ENCODE peak calls at places on chromosomes 4 and X, in ten cellular contexts. One of them, this sample, is unnamed.

GRCh38 chr4:119632216-119632615 is 3.6 kb upstream of the PDE5A start:
- DNase-seq in lower lobe of right lung: no peak
- DNase-seq in hepatocyte: no peak
- DNase-seq in breast epithelium: no peak
- DNase-seq in suprapubic skin: no peak
- DNase-seq in GM23338: no peak
- DNase-seq in Panc1: no peak
- DNase-seq in HL-60: no peak
- DNase-seq in tibial nerve: no peak
- DNase-seq in HFF-Myc: no peak
- DNase-seq in this sample: no peak

GRCh38 chrX:119468186-119468929 is at the start of gene SLC25A5:
- DNase-seq in Panc1: no peak
- DNase-seq in tibial nerve: peak; percentile 45
- DNase-seq in GM23338: peak; percentile 84
- DNase-seq in suprapubic skin: peak; percentile 85
- DNase-seq in HL-60: peak; percentile 57
- DNase-seq in breast epithelium: peak; percentile 72
- DNase-seq in lower lobe of right lung: peak; percentile 90
- DNase-seq in HFF-Myc: no peak
- DNase-seq in hepatocyte: peak; percentile 92
- DNase-seq in this sample: peak; percentile 93

GRCh38 chr4:101171747-101172146 is 175.6 kb downstream of the PPP3CA start:
- DNase-seq in lower lobe of right lung: no peak
- DNase-seq in HFF-Myc: no peak
- DNase-seq in suprapubic skin: no peak
- DNase-seq in hepatocyte: no peak
- DNase-seq in tibial nerve: no peak
- DNase-seq in breast epithelium: no peak
- DNase-seq in HL-60: no peak
- DNase-seq in Panc1: no peak
- DNase-seq in GM23338: no peak
- DNase-seq in this sample: no peak

GRCh38 chr4:121814756-121815155 is 8.9 kb downstream of the CCNA2 start:
- DNase-seq in lower lobe of right lung: no peak
- DNase-seq in suprapubic skin: no peak
- DNase-seq in breast epithelium: no peak
- DNase-seq in Panc1: no peak
- DNase-seq in tibial nerve: no peak
- DNase-seq in HL-60: no peak
- DNase-seq in GM23338: no peak
- DNase-seq in hepatocyte: no peak
- DNase-seq in HFF-Myc: no peak
- DNase-seq in this sample: no peak

GRCh38 chr4:149443537-149443936 is 372.1 kb downstream of the IQCM start:
- DNase-seq in HFF-Myc: no peak
- DNase-seq in hepatocyte: no peak
- DNase-seq in suprapubic skin: no peak
- DNase-seq in breast epithelium: no peak
- DNase-seq in HL-60: no peak
- DNase-seq in GM23338: no peak
- DNase-seq in Panc1: no peak
- DNase-seq in lower lobe of right lung: no peak
- DNase-seq in tibial nerve: no peak
- DNase-seq in this sample: no peak

GRCh38 chr4:179521937-179522336 is 2079.7 kb upstream of the AGA start:
- DNase-seq in HFF-Myc: no peak
- DNase-seq in hepatocyte: no peak
- DNase-seq in breast epithelium: no peak
- DNase-seq in suprapubic skin: no peak
- DNase-seq in lower lobe of right lung: no peak
- DNase-seq in Panc1: no peak
- DNase-seq in HL-60: no peak
- DNase-seq in tibial nerve: no peak
- DNase-seq in GM23338: no peak
- DNase-seq in this sample: no peak

GRCh38 chr4:145069361-145069760 is 28.6 kb downstream of the ANAPC10 start:
- DNase-seq in lower lobe of right lung: no peak
- DNase-seq in Panc1: no peak
- DNase-seq in tibial nerve: no peak
- DNase-seq in GM23338: no peak
- DNase-seq in hepatocyte: no peak
- DNase-seq in HL-60: no peak
- DNase-seq in suprapubic skin: no peak
- DNase-seq in breast epithelium: no peak
- DNase-seq in HFF-Myc: no peak
- DNase-seq in this sample: no peak

GRCh38 chr4:80097395-80098177 is 24.6 kb upstream of the ANTXR2 start:
- DNase-seq in HFF-Myc: peak; percentile 84
- DNase-seq in GM23338: no peak
- DNase-seq in Panc1: no peak
- DNase-seq in tibial nerve: peak; percentile 42
- DNase-seq in suprapubic skin: peak; percentile 79
- DNase-seq in lower lobe of right lung: no peak
- DNase-seq in hepatocyte: no peak
- DNase-seq in HL-60: no peak
- DNase-seq in breast epithelium: no peak
- DNase-seq in this sample: no peak

GRCh38 chr4:153152453-153153338 is 51.5 kb upstream of the TRIM2 start:
- DNase-seq in Panc1: no peak
- DNase-seq in lower lobe of right lung: peak; percentile 63
- DNase-seq in hepatocyte: peak; percentile 73
- DNase-seq in suprapubic skin: no peak
- DNase-seq in HFF-Myc: no peak
- DNase-seq in tibial nerve: peak; percentile 16
- DNase-seq in breast epithelium: no peak
- DNase-seq in GM23338: peak; percentile 53
- DNase-seq in HL-60: no peak
- DNase-seq in this sample: peak; percentile 49

GRCh38 chrX:21176927-21177571 is 197.2 kb upstream of the CNKSR2 start:
- DNase-seq in tibial nerve: no peak
- DNase-seq in GM23338: no peak
- DNase-seq in HL-60: no peak
- DNase-seq in hepatocyte: peak; percentile 9
- DNase-seq in HFF-Myc: no peak
- DNase-seq in Panc1: no peak
- DNase-seq in breast epithelium: no peak
- DNase-seq in lower lobe of right lung: no peak
- DNase-seq in suprapubic skin: no peak
- DNase-seq in this sample: no peak

GRCh38 chrX:133412246-133412645 is 3.0 kb downstream of the GPC4 start:
- DNase-seq in breast epithelium: no peak
- DNase-seq in HL-60: no peak
- DNase-seq in hepatocyte: no peak
- DNase-seq in GM23338: no peak
- DNase-seq in Panc1: no peak
- DNase-seq in HFF-Myc: no peak
- DNase-seq in lower lobe of right lung: no peak
- DNase-seq in suprapubic skin: no peak
- DNase-seq in tibial nerve: no peak
- DNase-seq in this sample: no peak

GRCh38 chr4:98781641-98782348 is 123.4 kb upstream of the TSPAN5 start:
- DNase-seq in tibial nerve: no peak
- DNase-seq in breast epithelium: no peak
- DNase-seq in GM23338: no peak
- DNase-seq in suprapubic skin: no peak
- DNase-seq in Panc1: no peak
- DNase-seq in HFF-Myc: no peak
- DNase-seq in HL-60: no peak
- DNase-seq in hepatocyte: no peak
- DNase-seq in lower lobe of right lung: no peak
- DNase-seq in this sample: no peak

GRCh38 chr4:98778206-98778605 is 119.8 kb upstream of the TSPAN5 start:
- DNase-seq in lower lobe of right lung: no peak
- DNase-seq in HFF-Myc: no peak
- DNase-seq in Panc1: peak; percentile 58
- DNase-seq in tibial nerve: no peak
- DNase-seq in hepatocyte: peak; percentile 64
- DNase-seq in breast epithelium: no peak
- DNase-seq in GM23338: no peak
- DNase-seq in suprapubic skin: no peak
- DNase-seq in HL-60: no peak
- DNase-seq in this sample: no peak

GRCh38 chr4:98779021-98779420 is 120.6 kb upstream of the TSPAN5 start:
- DNase-seq in Panc1: no peak
- DNase-seq in suprapubic skin: no peak
- DNase-seq in HL-60: no peak
- DNase-seq in lower lobe of right lung: no peak
- DNase-seq in breast epithelium: no peak
- DNase-seq in GM23338: no peak
- DNase-seq in hepatocyte: no peak
- DNase-seq in HFF-Myc: no peak
- DNase-seq in tibial nerve: no peak
- DNase-seq in this sample: no peak

GRCh38 chr4:98780111-98780549 is 121.7 kb upstream of the TSPAN5 start:
- DNase-seq in HL-60: no peak
- DNase-seq in lower lobe of right lung: no peak
- DNase-seq in tibial nerve: no peak
- DNase-seq in Panc1: no peak
- DNase-seq in hepatocyte: peak; percentile 70
- DNase-seq in HFF-Myc: no peak
- DNase-seq in suprapubic skin: no peak
- DNase-seq in breast epithelium: no peak
- DNase-seq in GM23338: no peak
- DNase-seq in this sample: no peak

GRCh38 chr4:98780926-98781325 is 122.5 kb upstream of the TSPAN5 start:
- DNase-seq in HFF-Myc: no peak
- DNase-seq in lower lobe of right lung: no peak
- DNase-seq in hepatocyte: no peak
- DNase-seq in breast epithelium: no peak
- DNase-seq in tibial nerve: no peak
- DNase-seq in HL-60: no peak
- DNase-seq in suprapubic skin: no peak
- DNase-seq in GM23338: no peak
- DNase-seq in Panc1: no peak
- DNase-seq in this sample: no peak
- H3K4me3 ChIP-seq in HFF-Myc: no peak overlapping the region
- H3K4me3 ChIP-seq in lower lobe of right lung: no peak overlapping the region
- H3K4me3 ChIP-seq in hepatocyte: no peak overlapping the region
- H3K4me3 ChIP-seq in breast epithelium: no peak overlapping the region
- H3K4me3 ChIP-seq in tibial nerve: no peak overlapping the region
- H3K4me3 ChIP-seq in HL-60: no peak overlapping the region
- H3K4me3 ChIP-seq in suprapubic skin: no peak overlapping the region
- H3K4me3 ChIP-seq in GM23338: no peak overlapping the region
- H3K4me3 ChIP-seq in Panc1: no peak overlapping the region
- H3K4me3 ChIP-seq in this sample: no peak overlapping the region

DNA sequence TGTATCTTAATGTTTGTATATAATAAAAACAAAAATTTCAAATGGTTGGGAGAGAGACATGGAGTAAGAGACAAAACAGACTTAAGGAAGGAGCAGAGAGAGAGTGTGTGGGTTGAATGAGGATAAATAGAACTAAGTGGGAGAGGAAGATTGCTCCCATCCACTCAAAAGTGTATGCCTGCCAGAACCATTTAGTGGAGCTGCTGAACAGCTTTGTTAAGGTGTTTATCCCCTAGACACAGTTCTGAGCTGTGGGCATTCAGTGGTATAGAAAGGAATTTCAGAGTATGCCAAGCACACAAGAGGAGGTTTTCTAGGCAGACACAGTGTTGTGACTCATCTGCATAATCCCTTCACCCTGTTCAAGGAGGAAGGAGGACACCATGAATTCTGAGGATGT is 508.6 kb upstream of the EPHA5 start:
- DNase-seq in HFF-Myc: no peak
- DNase-seq in Panc1: no peak
- DNase-seq in HL-60: no peak
- DNase-seq in hepatocyte: no peak
- DNase-seq in suprapubic skin: no peak
- DNase-seq in lower lobe of right lung: no peak
- DNase-seq in GM23338: peak; percentile 18
- DNase-seq in breast epithelium: no peak
- DNase-seq in tibial nerve: no peak
- DNase-seq in this sample: no peak
- TF ChIP-seq CTCF in HFF-Myc: no peak
- TF ChIP-seq CTCF in Panc1: no peak
- TF ChIP-seq CTCF in HL-60: no peak
- TF ChIP-seq CTCF in hepatocyte: no peak
- TF ChIP-seq CTCF in suprapubic skin: no peak
- TF ChIP-seq CTCF in lower lobe of right lung: no peak
- TF ChIP-seq CTCF in GM23338: no peak
- TF ChIP-seq CTCF in breast epithelium: no peak
- TF ChIP-seq CTCF in tibial nerve: no peak
- TF ChIP-seq CTCF in this sample: no peak

GRCh38 chrX:74537011-74537390 is 77.4 kb downstream of the RLIM start:
- DNase-seq in tibial nerve: no peak
- DNase-seq in HFF-Myc: no peak
- DNase-seq in GM23338: peak; percentile 31
- DNase-seq in suprapubic skin: no peak
- DNase-seq in HL-60: no peak
- DNase-seq in lower lobe of right lung: no peak
- DNase-seq in breast epithelium: no peak
- DNase-seq in hepatocyte: peak; percentile 44
- DNase-seq in Panc1: no peak
- DNase-seq in this sample: no peak

GRCh38 chrX:74535633-74536141 is 78.7 kb downstream of the RLIM start:
- DNase-seq in suprapubic skin: peak; percentile 76
- DNase-seq in Panc1: no peak
- DNase-seq in HL-60: no peak
- DNase-seq in lower lobe of right lung: peak; percentile 61
- DNase-seq in breast epithelium: peak; percentile 67
- DNase-seq in tibial nerve: peak; percentile 15
- DNase-seq in hepatocyte: peak; percentile 80
- DNase-seq in GM23338: peak; percentile 54
- DNase-seq in HFF-Myc: no peak
- DNase-seq in this sample: peak; percentile 30

GRCh38 chrX:74534569-74535038 is 79.8 kb downstream of the RLIM start:
- DNase-seq in HFF-Myc: no peak
- DNase-seq in breast epithelium: no peak
- DNase-seq in lower lobe of right lung: no peak
- DNase-seq in suprapubic skin: no peak
- DNase-seq in GM23338: no peak
- DNase-seq in Panc1: no peak
- DNase-seq in hepatocyte: no peak
- DNase-seq in tibial nerve: no peak
- DNase-seq in HL-60: no peak
- DNase-seq in this sample: peak; percentile 51

GRCh38 chrX:74536142-74537010 is 78.0 kb downstream of the RLIM start:
- DNase-seq in HFF-Myc: no peak
- DNase-seq in hepatocyte: peak; percentile 81
- DNase-seq in suprapubic skin: peak; percentile 90
- DNase-seq in lower lobe of right lung: peak; percentile 80
- DNase-seq in GM23338: peak; percentile 60
- DNase-seq in breast epithelium: peak; percentile 71
- DNase-seq in tibial nerve: peak; percentile 59
- DNase-seq in Panc1: no peak
- DNase-seq in HL-60: no peak
- DNase-seq in this sample: peak; percentile 54

GRCh38 chrX:74535211-74535621 is 79.2 kb downstream of the RLIM start:
- DNase-seq in Panc1: no peak
- DNase-seq in lower lobe of right lung: no peak
- DNase-seq in HL-60: no peak
- DNase-seq in HFF-Myc: peak; percentile 40
- DNase-seq in breast epithelium: no peak
- DNase-seq in hepatocyte: peak; percentile 62
- DNase-seq in suprapubic skin: no peak
- DNase-seq in tibial nerve: no peak
- DNase-seq in GM23338: peak; percentile 62
- DNase-seq in this sample: peak; percentile 35
- H3K4me3 ChIP-seq in Panc1: peak overlapping the region; percentile 52
- H3K4me3 ChIP-seq in lower lobe of right lung: peak overlapping the region; percentile 59
- H3K4me3 ChIP-seq in HL-60: peak overlapping the region; percentile 41
- H3K4me3 ChIP-seq in HFF-Myc: peak overlapping the region; percentile 40
- H3K4me3 ChIP-seq in breast epithelium: peak overlapping the region; percentile 54
- H3K4me3 ChIP-seq in hepatocyte: peak overlapping the region; percentile 41
- H3K4me3 ChIP-seq in suprapubic skin: peak overlapping the region; percentile 51
- H3K4me3 ChIP-seq in tibial nerve: peak overlapping the region; percentile 44
- H3K4me3 ChIP-seq in GM23338: peak overlapping the region; percentile 60
- H3K4me3 ChIP-seq in this sample: peak overlapping the region; percentile 62

GRCh38 chrX:108795240-108795639 is 58.9 kb upstream of the IRS4 start:
- DNase-seq in HFF-Myc: no peak
- DNase-seq in suprapubic skin: no peak
- DNase-seq in breast epithelium: no peak
- DNase-seq in GM23338: peak; percentile 4
- DNase-seq in Panc1: no peak
- DNase-seq in hepatocyte: no peak
- DNase-seq in HL-60: no peak
- DNase-seq in tibial nerve: no peak
- DNase-seq in lower lobe of right lung: no peak
- DNase-seq in this sample: no peak
- TF ChIP-seq CTCF in HFF-Myc: no peak
- TF ChIP-seq CTCF in suprapubic skin: no peak
- TF ChIP-seq CTCF in breast epithelium: no peak
- TF ChIP-seq CTCF in GM23338: no peak
- TF ChIP-seq CTCF in Panc1: no peak
- TF ChIP-seq CTCF in hepatocyte: no peak
- TF ChIP-seq CTCF in HL-60: no peak
- TF ChIP-seq CTCF in tibial nerve: no peak
- TF ChIP-seq CTCF in lower lobe of right lung: no peak
- TF ChIP-seq CTCF in this sample: no peak

This sample was measured in GM12865.